ENCODE peak calls at places on chromosome 13, in seven cellular contexts. One of them, this sample, is unnamed.
A peak's percentile ranks its signal among the peaks of the same experiment; 100 is the strongest.

GRCh38 chr13:113176822-113177221 is 18.4 kb downstream of the PROZ start:
- DNase-seq in neural progenitor cell: no peak
- DNase-seq in SK-N-MC: no peak
- DNase-seq in IMR-90: no peak
- DNase-seq in colonic mucosa: no peak
- DNase-seq in H9: no peak
- DNase-seq in neuronal stem cell: no peak
- DNase-seq in this sample: no peak

GRCh38 chr13:105787518-105788085 is 747.9 kb downstream of the EFNB2 start:
- DNase-seq in colonic mucosa: peak; percentile 24
- DNase-seq in SK-N-MC: no peak
- DNase-seq in H9: no peak
- DNase-seq in IMR-90: no peak
- DNase-seq in neuronal stem cell: no peak
- DNase-seq in neural progenitor cell: no peak
- DNase-seq in this sample: no peak

GRCh38 chr13:51996660-51997059 is 14.6 kb downstream of the ATP7B start:
- DNase-seq in H9: no peak
- DNase-seq in neural progenitor cell: no peak
- DNase-seq in SK-N-MC: no peak
- DNase-seq in colonic mucosa: no peak
- DNase-seq in neuronal stem cell: no peak
- DNase-seq in IMR-90: no peak
- DNase-seq in this sample: no peak

GRCh38 chr13:30898721-30899188 is 7.3 kb upstream of the MEDAG start:
- DNase-seq in IMR-90: peak; percentile 98
- DNase-seq in SK-N-MC: no peak
- DNase-seq in H9: no peak
- DNase-seq in neural progenitor cell: no peak
- DNase-seq in neuronal stem cell: no peak
- DNase-seq in colonic mucosa: no peak
- DNase-seq in this sample: no peak

GRCh38 chr13:30735025-30735967 is at the start of gene ALOX5AP:
- DNase-seq in IMR-90: no peak
- DNase-seq in SK-N-MC: no peak
- DNase-seq in colonic mucosa: no peak
- DNase-seq in neuronal stem cell: no peak
- DNase-seq in H9: no peak
- DNase-seq in neural progenitor cell: no peak
- DNase-seq in this sample: peak; percentile 94

GRCh38 chr13:106176103-106176502 is 359.4 kb downstream of the EFNB2 start:
- DNase-seq in colonic mucosa: no peak
- DNase-seq in neural progenitor cell: no peak
- DNase-seq in SK-N-MC: no peak
- DNase-seq in IMR-90: peak; percentile 78
- DNase-seq in neuronal stem cell: no peak
- DNase-seq in H9: no peak
- DNase-seq in this sample: no peak

GRCh38 chr13:64293923-64294322 is 2878.3 kb upstream of the PCDH20 start:
- DNase-seq in H9: no peak
- DNase-seq in neuronal stem cell: no peak
- DNase-seq in colonic mucosa: no peak
- DNase-seq in IMR-90: peak; percentile 28
- DNase-seq in neural progenitor cell: no peak
- DNase-seq in SK-N-MC: no peak
- DNase-seq in this sample: no peak

GRCh38 chr13:28548872-28549271 is 53.9 kb upstream of the FLT1 start:
- DNase-seq in neural progenitor cell: peak; percentile 31
- DNase-seq in colonic mucosa: no peak
- DNase-seq in neuronal stem cell: no peak
- DNase-seq in SK-N-MC: no peak
- DNase-seq in H9: no peak
- DNase-seq in IMR-90: no peak
- DNase-seq in this sample: no peak

GRCh38 chr13:74841123-74841522 is 640.8 kb downstream of the TBC1D4 start:
- DNase-seq in neural progenitor cell: no peak
- DNase-seq in H9: no peak
- DNase-seq in neuronal stem cell: no peak
- DNase-seq in SK-N-MC: no peak
- DNase-seq in IMR-90: no peak
- DNase-seq in colonic mucosa: no peak
- DNase-seq in this sample: no peak

GRCh38 chr13:74243637-74244526 is 109.7 kb upstream of the KLF12 start:
- DNase-seq in H9: no peak
- DNase-seq in SK-N-MC: no peak
- DNase-seq in neuronal stem cell: no peak
- DNase-seq in IMR-90: peak; percentile 76
- DNase-seq in colonic mucosa: no peak
- DNase-seq in neural progenitor cell: no peak
- DNase-seq in this sample: no peak

GRCh38 chr13:34044660-34045080 is 226.7 kb downstream of the RFC3 start:
- DNase-seq in H9: no peak
- DNase-seq in neural progenitor cell: no peak
- DNase-seq in neuronal stem cell: no peak
- DNase-seq in colonic mucosa: no peak
- DNase-seq in IMR-90: peak; percentile 33
- DNase-seq in SK-N-MC: no peak
- DNase-seq in this sample: no peak

GRCh38 chr13:40101708-40102359 is 446.4 kb downstream of the COG6 start:
- DNase-seq in H9: no peak
- DNase-seq in neuronal stem cell: no peak
- DNase-seq in IMR-90: no peak
- DNase-seq in SK-N-MC: no peak
- DNase-seq in colonic mucosa: no peak
- DNase-seq in neural progenitor cell: no peak
- DNase-seq in this sample: no peak

GRCh38 chr13:61414136-61414535 is 1.5 kb downstream of the PCDH20 start:
- DNase-seq in SK-N-MC: no peak
- DNase-seq in H9: no peak
- DNase-seq in colonic mucosa: peak; percentile 19
- DNase-seq in IMR-90: no peak
- DNase-seq in neuronal stem cell: no peak
- DNase-seq in neural progenitor cell: peak; percentile 31
- DNase-seq in this sample: no peak

GRCh38 chr13:30241537-30241936 is 65.8 kb downstream of the KATNAL1 start:
- DNase-seq in neural progenitor cell: no peak
- DNase-seq in IMR-90: no peak
- DNase-seq in neuronal stem cell: no peak
- DNase-seq in colonic mucosa: no peak
- DNase-seq in SK-N-MC: no peak
- DNase-seq in H9: no peak
- DNase-seq in this sample: no peak

GRCh38 chr13:112744306-112745021 is 54.6 kb downstream of the ATP11A start:
- DNase-seq in colonic mucosa: no peak
- DNase-seq in IMR-90: peak; percentile 63
- DNase-seq in neural progenitor cell: no peak
- DNase-seq in neuronal stem cell: no peak
- DNase-seq in SK-N-MC: no peak
- DNase-seq in H9: no peak
- DNase-seq in this sample: no peak

DNA sequence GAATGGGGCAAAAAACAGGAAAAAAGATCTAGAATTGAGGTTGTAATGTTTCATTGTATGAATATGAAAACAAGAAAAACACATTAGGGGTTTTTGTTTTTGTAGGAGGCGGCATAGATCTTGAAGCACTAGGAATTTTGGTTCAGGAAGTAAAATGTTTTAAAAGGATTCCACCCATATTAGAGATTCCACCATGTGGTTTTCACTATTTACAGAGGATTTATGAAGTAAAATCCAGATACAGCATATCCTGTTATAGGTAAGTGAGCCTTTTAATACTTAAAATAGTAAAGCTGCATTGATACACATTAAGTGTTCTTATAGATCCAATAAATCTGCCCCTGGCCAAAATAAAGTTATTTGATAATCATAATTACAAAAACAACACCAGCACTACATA is 61.4 kb downstream of the MICU2 start:
- DNase-seq in neural progenitor cell: no peak
- DNase-seq in IMR-90: no peak
- DNase-seq in H9: no peak
- DNase-seq in colonic mucosa: no peak
- DNase-seq in neuronal stem cell: no peak
- DNase-seq in SK-N-MC: no peak
- DNase-seq in this sample: no peak
- H3K9ac ChIP-seq in neural progenitor cell: no peak overlapping the region
- H3K9ac ChIP-seq in IMR-90: no peak overlapping the region
- H3K9ac ChIP-seq in H9: no peak overlapping the region
- H3K9ac ChIP-seq in colonic mucosa: no peak overlapping the region
- H3K9ac ChIP-seq in neuronal stem cell: no peak overlapping the region
- H3K9ac ChIP-seq in SK-N-MC: no peak overlapping the region
- H3K9ac ChIP-seq in this sample: peak overlapping the region; percentile 7

GRCh38 chr13:108667205-108667604 is 37.8 kb downstream of the MYO16 start:
- DNase-seq in IMR-90: no peak
- DNase-seq in neural progenitor cell: no peak
- DNase-seq in SK-N-MC: no peak
- DNase-seq in neuronal stem cell: no peak
- DNase-seq in H9: no peak
- DNase-seq in colonic mucosa: no peak
- DNase-seq in this sample: no peak
- H3K9me3 ChIP-seq in IMR-90: peaks cover 12% of the 10 kb centered on the region
- H3K9me3 ChIP-seq in neural progenitor cell: no peaks in the 10 kb centered on the region
- H3K9me3 ChIP-seq in SK-N-MC: no peaks in the 10 kb centered on the region
- H3K9me3 ChIP-seq in neuronal stem cell: no peaks in the 10 kb centered on the region
- H3K9me3 ChIP-seq in H9: peaks cover 7% of the 10 kb centered on the region
- H3K9me3 ChIP-seq in colonic mucosa: no peaks in the 10 kb centered on the region
- H3K9me3 ChIP-seq in this sample: peaks cover 5% of the 10 kb centered on the region

GRCh38 chr13:44411841-44412240 is 38.2 kb downstream of the SERP2 start:
- DNase-seq in H9: no peak
- DNase-seq in SK-N-MC: no peak
- DNase-seq in neural progenitor cell: no peak
- DNase-seq in neuronal stem cell: no peak
- DNase-seq in colonic mucosa: no peak
- DNase-seq in IMR-90: no peak
- DNase-seq in this sample: no peak
- H3K9ac ChIP-seq in H9: no peak overlapping the region
- H3K9ac ChIP-seq in SK-N-MC: no peak overlapping the region
- H3K9ac ChIP-seq in neural progenitor cell: no peak overlapping the region
- H3K9ac ChIP-seq in neuronal stem cell: no peak overlapping the region
- H3K9ac ChIP-seq in colonic mucosa: no peak overlapping the region
- H3K9ac ChIP-seq in IMR-90: no peak overlapping the region
- H3K9ac ChIP-seq in this sample: no peak overlapping the region

GRCh38 chr13:19169991-19170390 is 11.6 kb downstream of the TUBA3C start:
- DNase-seq in colonic mucosa: no peak
- DNase-seq in SK-N-MC: no peak
- DNase-seq in neural progenitor cell: no peak
- DNase-seq in IMR-90: no peak
- DNase-seq in neuronal stem cell: no peak
- DNase-seq in H9: no peak
- DNase-seq in this sample: no peak
- H3K9me3 ChIP-seq in colonic mucosa: no peaks in the 10 kb centered on the region
- H3K9me3 ChIP-seq in SK-N-MC: no peaks in the 10 kb centered on the region
- H3K9me3 ChIP-seq in neural progenitor cell: peaks cover 6% of the 10 kb centered on the region
- H3K9me3 ChIP-seq in IMR-90: peaks cover 39% of the 10 kb centered on the region
- H3K9me3 ChIP-seq in neuronal stem cell: no peaks in the 10 kb centered on the region
- H3K9me3 ChIP-seq in H9: peaks cover 98% of the 10 kb centered on the region
- H3K9me3 ChIP-seq in this sample: no peaks in the 10 kb centered on the region

GRCh38 chr13:48579167-48579918 is 46.5 kb upstream of the RCBTB2 start:
- DNase-seq in IMR-90: no peak
- DNase-seq in SK-N-MC: no peak
- DNase-seq in H9: no peak
- DNase-seq in neuronal stem cell: no peak
- DNase-seq in colonic mucosa: peak; percentile 58
- DNase-seq in neural progenitor cell: no peak
- DNase-seq in this sample: peak; percentile 95

GRCh38 chr13:48580886-48581285 is 48.0 kb upstream of the RCBTB2 start:
- DNase-seq in H9: no peak
- DNase-seq in IMR-90: no peak
- DNase-seq in colonic mucosa: no peak
- DNase-seq in neuronal stem cell: no peak
- DNase-seq in SK-N-MC: no peak
- DNase-seq in neural progenitor cell: no peak
- DNase-seq in this sample: no peak

GRCh38 chr13:48582086-48582485 is 49.2 kb upstream of the RCBTB2 start:
- DNase-seq in neuronal stem cell: no peak
- DNase-seq in H9: no peak
- DNase-seq in SK-N-MC: no peak
- DNase-seq in neural progenitor cell: no peak
- DNase-seq in IMR-90: no peak
- DNase-seq in colonic mucosa: no peak
- DNase-seq in this sample: no peak

GRCh38 chr13:48578516-48579166 is 45.8 kb upstream of the RCBTB2 start:
- DNase-seq in H9: no peak
- DNase-seq in colonic mucosa: no peak
- DNase-seq in IMR-90: no peak
- DNase-seq in SK-N-MC: no peak
- DNase-seq in neuronal stem cell: no peak
- DNase-seq in neural progenitor cell: no peak
- DNase-seq in this sample: peak; percentile 70

DNA sequence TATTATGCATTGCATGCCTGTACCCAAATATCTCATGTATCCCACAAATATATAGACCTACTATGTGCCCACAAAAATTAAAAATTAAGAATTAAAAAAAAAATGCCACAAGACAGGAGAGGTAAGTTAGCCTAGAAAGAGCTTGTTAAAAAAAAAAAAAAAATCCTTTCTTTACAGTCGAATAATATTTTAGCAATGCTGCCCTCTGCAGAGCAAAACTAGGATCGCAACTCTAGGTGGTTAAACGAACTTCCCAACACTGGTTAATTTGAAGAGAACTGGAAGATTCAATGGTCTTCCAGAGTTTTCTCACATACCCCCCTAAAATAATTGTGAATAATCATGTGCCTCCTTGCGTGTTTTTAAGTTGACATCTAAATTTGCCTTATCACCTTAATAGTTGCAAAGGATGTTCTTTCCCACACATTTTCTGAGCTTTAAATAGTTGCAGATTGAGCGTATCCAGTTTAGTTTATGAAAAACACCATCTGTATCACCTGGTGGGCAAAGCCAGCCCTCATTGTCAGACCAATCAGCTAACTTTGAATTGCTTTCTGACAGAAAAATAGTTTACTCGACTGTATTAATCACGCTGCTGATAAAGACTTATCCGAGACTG is 47.4 kb upstream of the RCBTB2 start:
- DNase-seq in SK-N-MC: peak; percentile 30
- DNase-seq in H9: no peak
- DNase-seq in neural progenitor cell: peak; percentile 74
- DNase-seq in neuronal stem cell: peak; percentile 52
- DNase-seq in colonic mucosa: peak; percentile 90
- DNase-seq in IMR-90: peak; percentile 56
- DNase-seq in this sample: peak; percentile 93
- H3K9ac ChIP-seq in SK-N-MC: no peak overlapping the region
- H3K9ac ChIP-seq in H9: no peak overlapping the region
- H3K9ac ChIP-seq in neural progenitor cell: no peak overlapping the region
- H3K9ac ChIP-seq in neuronal stem cell: no peak overlapping the region
- H3K9ac ChIP-seq in colonic mucosa: no peak overlapping the region
- H3K9ac ChIP-seq in IMR-90: no peak overlapping the region
- H3K9ac ChIP-seq in this sample: no peak overlapping the region

GRCh38 chr13:22463089-22463488 is 717.7 kb upstream of the SGCG start:
- DNase-seq in SK-N-MC: no peak
- DNase-seq in neuronal stem cell: no peak
- DNase-seq in neural progenitor cell: no peak
- DNase-seq in colonic mucosa: no peak
- DNase-seq in H9: no peak
- DNase-seq in IMR-90: no peak
- DNase-seq in this sample: no peak

GRCh38 chr13:22461854-22462565 is 718.8 kb upstream of the SGCG start:
- DNase-seq in colonic mucosa: no peak
- DNase-seq in SK-N-MC: no peak
- DNase-seq in IMR-90: no peak
- DNase-seq in H9: no peak
- DNase-seq in neural progenitor cell: no peak
- DNase-seq in neuronal stem cell: no peak
- DNase-seq in this sample: no peak
- H3K9me3 ChIP-seq in colonic mucosa: no peaks in the 10 kb centered on the region
- H3K9me3 ChIP-seq in SK-N-MC: no peaks in the 10 kb centered on the region
- H3K9me3 ChIP-seq in IMR-90: peaks cover 7% of the 10 kb centered on the region
- H3K9me3 ChIP-seq in H9: no peaks in the 10 kb centered on the region
- H3K9me3 ChIP-seq in neural progenitor cell: no peaks in the 10 kb centered on the region
- H3K9me3 ChIP-seq in neuronal stem cell: no peaks in the 10 kb centered on the region
- H3K9me3 ChIP-seq in this sample: no peaks in the 10 kb centered on the region

GRCh38 chr13:98466634-98467236 is 110.2 kb downstream of the STK24 start:
- DNase-seq in colonic mucosa: no peak
- DNase-seq in SK-N-MC: no peak
- DNase-seq in H9: peak; percentile 77
- DNase-seq in neural progenitor cell: peak; percentile 68
- DNase-seq in IMR-90: peak; percentile 55
- DNase-seq in neuronal stem cell: no peak
- DNase-seq in this sample: peak; percentile 78
- H3K9ac ChIP-seq in colonic mucosa: no peak overlapping the region
- H3K9ac ChIP-seq in SK-N-MC: no peak overlapping the region
- H3K9ac ChIP-seq in H9: no peak overlapping the region
- H3K9ac ChIP-seq in neural progenitor cell: no peak overlapping the region
- H3K9ac ChIP-seq in IMR-90: no peak overlapping the region
- H3K9ac ChIP-seq in neuronal stem cell: no peak overlapping the region
- H3K9ac ChIP-seq in this sample: no peak overlapping the region